ENCODE peak calls at places on chromosomes 11 and 22, in four cellular contexts. M, O, J and R are unnamed samples. For H3K4me1, the result is how much of the 10 kb centered on the place peaks cover.

GRCh38 chr11:31509017-31509411 is 408 bp downstream of the IMMP1L start:
- DNase-seq in M (no peak), O (no peak), J (no peak), R (no peak)

GRCh38 chr11:118929496-118930151 is 3.9 kb upstream of the BCL9L start:
- DNase-seq in M (peak), O (peak), J (peak), R (peak)

GRCh38 chr11:123494195-123495050 is 64.4 kb downstream of the GRAMD1B start:
- DNase-seq in M (no peak), O (no peak), J (no peak), R (no peak)

GRCh38 chr22:27501191-27501936 is 300.2 kb downstream of the MN1 start:
- DNase-seq in M (no peak), O (no peak), J (no peak), R (no peak)

GRCh38 chr11:9776203-9776602 is 112.3 kb downstream of the SWAP70 start:
- DNase-seq in M (no peak), O (no peak), J (no peak), R (no peak)

GRCh38 chr22:44983878-44984482 is 25.8 kb downstream of the PHF21B start:
- DNase-seq in M (no peak), O (no peak), J (no peak), R (no peak)

GRCh38 chr11:58625826-58626460 is 3.5 kb downstream of the CNTF start:
- DNase-seq in M (no peak), O (no peak), J (no peak), R (no peak)

GRCh38 chr11:113014731-113015455 is 53.7 kb downstream of the NCAM1 start:
- DNase-seq in M (no peak), O (no peak), J (no peak), R (no peak)

GRCh38 chr11:85028329-85029101 is 598.6 kb downstream of the DLG2 start:
- DNase-seq in M (no peak), O (peak), J (no peak), R (no peak)

GRCh38 chr22:24421428-24421931 is 5.9 kb upstream of the ADORA2A start:
- DNase-seq in M (peak), O (peak), J (no peak), R (no peak)

GRCh38 chr11:26575946-26576345 is 3.9 kb upstream of the MUC15 start:
- DNase-seq in M (no peak), O (no peak), J (no peak), R (no peak)

GRCh38 chr22:39276461-39277134 is 31.8 kb upstream of the PDGFB start:
- DNase-seq in M (no peak), O (no peak), J (no peak), R (no peak)

GRCh38 chr11:123653405-123653996 is 923 bp downstream of the SCN3B start:
- DNase-seq in M (no peak), O (no peak), J (no peak), R (no peak)

GRCh38 chr11:58900479-58901420 is 38.5 kb upstream of the GLYATL1 start:
- DNase-seq in M (peak), O (peak), J (peak), R (no peak)

DNA sequence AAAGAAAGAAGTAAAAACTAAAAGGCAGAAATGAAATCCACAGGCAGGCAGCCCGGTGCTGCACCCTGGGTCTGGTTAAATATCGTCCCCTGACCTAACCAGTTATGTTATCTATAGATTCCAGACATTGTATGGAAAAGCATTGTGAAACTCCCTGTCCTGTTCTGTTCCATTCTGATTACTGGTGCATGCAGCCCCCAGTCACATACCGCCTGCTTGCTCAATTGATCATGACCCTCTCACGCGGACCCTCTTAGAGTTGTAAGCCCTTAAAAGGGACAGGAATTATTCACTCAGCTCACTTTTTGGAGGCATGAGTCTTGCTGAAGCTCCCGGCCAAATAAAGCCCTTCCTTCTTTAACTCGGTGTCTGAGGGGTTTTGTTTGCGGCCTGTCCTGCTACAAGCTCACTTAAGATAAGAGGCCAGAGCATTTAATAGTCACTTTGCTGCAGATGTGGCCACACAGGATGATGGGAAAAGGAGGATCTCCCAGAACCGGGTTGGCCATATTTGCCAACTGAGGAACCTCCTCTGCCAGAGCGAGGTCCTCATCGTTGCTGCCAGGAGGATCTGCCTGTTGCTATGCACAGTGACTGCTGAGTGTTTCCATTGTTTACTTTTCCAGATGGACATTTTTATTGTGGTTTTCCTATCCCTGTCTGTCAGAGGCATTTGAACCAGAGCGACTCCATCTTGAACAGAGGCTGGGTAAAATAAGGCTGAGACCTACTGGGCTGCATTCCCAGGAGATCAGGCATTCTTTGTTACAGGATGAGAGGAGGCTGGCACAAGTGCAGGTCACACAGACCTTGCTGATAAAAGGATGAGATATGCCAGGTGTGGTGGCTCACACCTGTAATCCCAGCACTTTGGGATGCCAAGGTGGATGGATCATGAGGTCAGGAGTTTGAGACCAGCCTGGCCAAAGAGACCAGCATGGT is 10.2 kb downstream of the C11orf96 start:
- DNase-seq in M (no peak), O (no peak), J (peak), R (no peak)
- H3K4me3 ChIP-seq in M (no peak), O (no peak), J (no peak), R (no peak)

GRCh38 chr11:68002575-68002942 is 1.3 kb downstream of the UNC93B1 start:
- DNase-seq in M (peak), O (peak), J (no peak), R (no peak)

GRCh38 chr11:68004551-68005335 is 846 bp upstream of the UNC93B1 start:
- DNase-seq in M (no peak), O (peak), J (no peak), R (no peak)

GRCh38 chr11:68003846-68004550 is at the start of gene UNC93B1:
- DNase-seq in M (peak), O (peak), J (peak), R (peak)

GRCh38 chr11:67999704-68000103 is 4.2 kb downstream of the UNC93B1 start:
- DNase-seq in M (no peak), O (no peak), J (no peak), R (no peak)

GRCh38 chr11:68002943-68003845 is 703 bp downstream of the UNC93B1 start:
- DNase-seq in M (peak), O (peak), J (peak), R (peak)
- H3K4me1 ChIP-seq in M (half or more), O (under half), J (under half), R (under half)

DNA sequence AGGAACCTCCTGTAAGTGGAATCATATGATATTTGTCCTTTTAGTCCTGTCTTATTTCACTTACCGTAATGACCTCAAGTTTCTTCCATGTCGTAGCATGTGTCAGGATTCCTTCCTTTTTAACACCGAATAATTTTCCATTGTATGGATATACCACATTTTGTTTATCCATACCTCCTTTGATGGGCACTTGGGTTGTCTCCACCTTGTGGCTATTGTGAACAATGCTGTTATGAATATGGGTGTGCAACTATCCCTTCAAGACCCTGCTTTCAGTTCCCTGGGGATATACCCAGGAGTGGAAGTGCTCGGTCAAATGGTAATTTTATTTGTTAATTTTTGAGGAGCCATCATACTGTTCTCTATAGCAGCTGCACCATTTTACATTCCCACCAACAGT is 244.9 kb upstream of the BLID start:
- DNase-seq in M (peak), O (no peak), J (no peak), R (no peak)
- TF ChIP-seq CTCF in M (peak), O (no peak), J (no peak), R (no peak)

DNA sequence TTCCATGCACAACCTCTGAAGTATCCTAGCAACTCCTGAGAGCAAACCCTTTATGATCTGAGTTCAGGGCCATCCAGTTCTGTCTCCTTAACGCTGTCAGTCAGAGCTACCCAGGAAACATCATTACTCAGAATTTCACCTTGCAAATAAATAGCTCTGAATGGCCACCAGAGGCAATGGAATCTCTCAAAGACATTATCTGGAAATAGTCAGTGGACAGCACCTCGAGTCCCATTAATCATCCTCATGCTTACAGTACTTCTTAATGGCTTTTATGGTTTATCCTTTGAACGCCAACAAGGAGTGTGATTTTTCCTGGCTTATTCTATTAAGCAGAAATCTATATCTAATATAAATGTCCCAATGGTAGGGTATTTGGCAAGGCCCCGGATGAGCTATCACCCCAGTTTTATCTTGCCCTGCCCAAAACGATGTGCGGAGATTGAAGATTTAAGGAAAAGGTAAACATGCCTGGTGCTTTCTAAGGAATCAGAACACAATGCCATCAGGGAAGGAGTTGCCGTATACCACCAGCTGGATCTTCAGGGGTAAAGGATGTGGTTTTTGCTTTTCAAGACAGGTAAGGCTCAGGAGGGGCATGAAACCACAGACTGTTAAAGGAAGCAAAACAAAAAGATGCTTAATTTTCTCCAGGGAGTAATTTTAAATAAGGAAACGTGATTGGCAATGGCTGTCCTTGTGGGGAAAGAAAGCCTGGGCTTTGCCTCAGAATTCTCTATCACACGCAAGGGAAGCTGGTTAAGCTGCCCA is 655.8 kb downstream of the OPCML start:
- DNase-seq in M (no peak), O (no peak), J (no peak), R (no peak)
- H3K4me3 ChIP-seq in M (no peak), O (no peak), J (no peak), R (no peak)

GRCh38 chr11:824292-824880 is 3.3 kb upstream of the CRACR2B start:
- DNase-seq in M (no peak), O (peak), J (no peak), R (no peak)
- H3K4me1 ChIP-seq in M (under half), O (under half), J (under half), R (half or more)

DNA sequence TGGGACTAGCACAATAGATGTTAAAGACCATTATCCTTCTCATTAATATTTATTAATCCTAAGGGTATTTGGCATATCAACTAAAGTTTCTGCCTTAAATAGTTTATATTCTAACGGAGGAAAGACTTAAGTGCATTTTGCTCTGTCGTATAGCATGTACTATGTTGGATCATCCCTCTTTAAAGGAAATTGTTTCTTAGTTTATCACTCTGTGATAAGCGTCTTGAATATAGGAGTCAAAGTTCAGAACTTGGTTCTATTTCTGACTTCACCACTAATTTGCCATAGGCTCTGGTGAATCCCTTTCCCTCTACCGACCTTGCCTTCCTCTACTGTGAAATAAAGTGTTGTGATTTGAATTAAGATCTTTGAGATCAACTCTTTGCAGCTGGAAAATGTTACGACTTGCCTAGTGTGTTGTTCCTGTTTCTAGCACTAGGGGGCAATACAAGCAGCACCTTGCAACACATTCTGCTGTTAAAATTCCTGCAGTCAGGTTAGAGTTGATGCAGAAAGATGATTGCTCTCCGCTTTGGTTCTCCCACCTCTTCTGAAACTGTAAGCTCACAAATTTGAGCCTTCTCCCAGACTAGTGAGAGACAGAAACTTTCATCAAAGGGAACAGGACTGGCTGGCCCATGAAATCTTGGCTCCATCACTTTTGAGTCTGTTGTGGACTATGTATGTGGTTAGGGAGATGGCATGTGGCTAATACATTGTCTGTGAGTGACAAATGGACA is 27.8 kb upstream of the ZNRF3 start:
- DNase-seq in M (peak), O (no peak), J (peak), R (no peak)
- TF ChIP-seq CTCF in M (peak), O (peak), J (peak), R (peak)

DNA sequence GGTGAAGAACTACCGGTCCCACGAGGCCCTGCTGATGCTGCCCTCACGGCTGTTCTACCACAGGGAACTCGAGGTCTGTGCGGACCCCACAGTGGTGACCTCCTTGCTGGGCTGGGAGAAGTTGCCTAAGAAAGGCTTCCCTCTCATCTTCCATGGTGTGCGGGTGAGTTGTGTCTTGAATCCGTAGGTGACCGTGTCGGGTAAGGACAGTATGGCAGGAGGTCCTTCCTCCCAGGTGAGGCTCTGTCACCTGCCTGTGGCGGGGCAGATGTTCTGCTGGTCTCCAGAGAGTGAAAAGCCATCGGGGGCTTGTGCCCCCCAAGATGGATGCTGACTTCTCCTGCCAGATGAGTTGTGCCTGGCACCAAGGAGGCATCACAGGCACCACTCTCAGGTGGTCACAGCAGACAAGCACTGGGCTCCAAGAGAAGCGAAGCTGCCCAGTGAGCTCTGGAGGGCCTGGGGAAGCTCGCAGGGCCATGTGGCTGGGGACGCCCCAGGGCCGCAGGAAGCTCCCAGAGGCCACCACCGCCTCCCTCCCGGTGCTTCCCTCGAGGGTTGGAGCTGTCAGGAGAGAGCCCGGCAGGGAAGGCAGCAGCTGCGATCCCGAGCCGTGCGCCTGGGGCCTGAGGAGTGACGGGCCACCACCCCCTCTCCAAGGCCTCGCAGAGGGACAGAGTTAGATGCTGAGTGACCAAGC is 17.3 kb upstream of the PANX2 start:
- DNase-seq in M (no peak), O (no peak), J (no peak), R (peak)
- H3K4me3 ChIP-seq in M (no peak), O (no peak), J (no peak), R (no peak)

DNA sequence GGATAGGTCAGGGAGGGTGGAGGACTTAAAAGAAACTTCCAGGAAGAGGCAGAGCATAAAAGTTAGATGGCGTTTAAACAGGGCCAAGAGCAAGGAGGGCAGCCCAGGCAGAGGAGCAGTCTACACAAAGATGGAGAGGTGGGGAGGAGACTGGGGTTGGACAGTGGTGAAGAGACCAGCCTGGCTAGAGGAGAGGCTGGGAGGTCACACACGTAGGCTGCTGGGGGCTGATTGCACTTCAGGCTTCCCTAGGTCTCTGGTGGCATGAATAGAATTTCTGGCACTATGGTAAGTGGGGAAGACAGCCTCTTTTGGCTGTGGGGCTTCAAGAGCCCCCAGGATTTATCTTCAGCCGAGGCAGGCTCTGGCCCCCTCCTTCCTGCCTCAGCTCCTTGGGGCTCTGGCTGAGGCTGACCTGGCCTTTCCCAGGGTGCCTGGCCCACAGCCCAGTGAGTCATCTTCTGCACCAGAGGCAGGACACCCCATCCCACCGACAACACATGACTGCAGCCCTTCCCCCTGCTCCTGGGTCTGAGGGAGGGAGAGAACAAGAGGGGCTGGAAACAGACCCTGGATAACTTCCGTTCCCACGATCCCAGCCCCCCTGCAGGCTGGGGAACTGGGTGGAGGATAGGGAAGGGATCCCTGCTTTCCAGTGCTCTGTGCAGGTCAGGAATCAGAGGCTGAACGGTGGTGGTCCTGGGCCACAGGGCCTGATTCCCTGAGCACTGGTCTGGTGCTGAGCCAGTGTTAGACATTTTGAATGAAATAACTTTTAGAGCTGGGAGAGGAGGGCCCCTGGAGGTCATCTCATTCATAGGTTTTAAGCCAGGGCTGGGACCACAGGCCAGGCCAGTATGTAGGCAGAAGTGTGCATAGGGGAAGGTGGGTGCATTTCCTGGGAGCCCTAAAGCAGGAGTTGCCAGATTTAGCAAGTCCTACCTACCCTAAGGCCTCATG is 26.4 kb downstream of the ARHGEF17 start:
- DNase-seq in M (peak), O (no peak), J (peak), R (peak)
- H3K4me1 ChIP-seq in M (under half), O (under half), J (under half), R (under half)